ENCODE peak calls at places on chromosomes 16 and 17, in five cellular contexts. D is left ventricle myocardium inferior, A is mucosa of descending colon, Q is cardiac fibroblast, Y is fibroblast of lung. R is an unnamed sample.

GRCh38 chr17:13967416-13967815 is 101.9 kb upstream of the COX10 start:
- DNase-seq in D (no peak), Q (no peak), A (no peak), Y (no peak), R (no peak)

GRCh38 chr16:82041542-82041941 is 6.5 kb downstream of the HSD17B2 start:
- DNase-seq in D (no peak), Y (no peak), A (no peak), Q (no peak), R (no peak)

GRCh38 chr16:75789237-75789636 is 62.9 kb upstream of the CPHXL start:
- DNase-seq in Y (peak), D (no peak), Q (peak), A (peak), R (peak)

GRCh38 chr17:21286771-21287702 is 2.5 kb downstream of the MAP2K3 start:
- DNase-seq in Y (no peak), D (no peak), A (peak), Q (no peak), R (no peak)

GRCh38 chr16:2739555-2740435 is 12.6 kb upstream of the SRRM2 start:
- DNase-seq in Q (no peak), D (no peak), A (no peak), Y (no peak), R (no peak)

GRCh38 chr17:333626-334396 is 18.8 kb downstream of the RPH3AL start:
- DNase-seq in Y (peak), D (peak), A (peak), Q (peak), R (no peak)

GRCh38 chr17:7046127-7046724 is 2.3 kb upstream of the SLC16A11 start:
- DNase-seq in Y (no peak), Q (no peak), A (peak), D (no peak), R (no peak)

GRCh38 chr17:73833779-73834613 is 189.8 kb upstream of the SDK2 start:
- DNase-seq in Q (no peak), D (no peak), Y (peak), A (no peak), R (no peak)

GRCh38 chr16:49928176-49928892 is 72.4 kb upstream of the ZNF423 start:
- DNase-seq in Q (no peak), D (no peak), Y (peak), A (no peak), R (no peak)

GRCh38 chr16:2323701-2324100 is 16.8 kb downstream of the ABCA3 start:
- DNase-seq in A (no peak), D (no peak), Y (no peak), Q (no peak), R (no peak)

GRCh38 chr17:72603346-72604242 is 482.8 kb downstream of the SOX9 start:
- DNase-seq in A (no peak), Y (peak), Q (peak), D (no peak), R (no peak)

GRCh38 chr17:83179378-83179777 is 100.0 kb downstream of the METRNL start:
- DNase-seq in A (no peak), Y (no peak), Q (no peak), D (no peak), R (no peak)

GRCh38 chr17:31690118-31690517 is 168.9 kb downstream of the COPRS start:
- DNase-seq in D (no peak), Y (peak), Q (no peak), A (no peak), R (no peak)

GRCh38 chr17:7889166-7889584 is 586 bp downstream of the CHD3 start:
- DNase-seq in D (peak), Q (peak), Y (peak), A (peak), R (peak)

GRCh38 chr17:81503619-81504018 is 9.0 kb downstream of the ACTG1 start:
- DNase-seq in Q (no peak), A (no peak), D (no peak), Y (no peak), R (no peak)

GRCh38 chr17:57852041-57852954 is 2.5 kb upstream of the MRPS23 start:
- DNase-seq in D (no peak), A (no peak), Q (no peak), Y (no peak), R (no peak)

GRCh38 chr17:81329279-81329926 is 34.3 kb upstream of the SLC38A10 start:
- DNase-seq in Y (peak), D (peak), Q (peak), A (peak), R (peak)

GRCh38 chr17:69762359-69762758 is 312.7 kb upstream of the KCNJ16 start:
- DNase-seq in Y (peak), Q (no peak), A (no peak), D (no peak), R (no peak)

GRCh38 chr17:30415491-30415890 is 36.8 kb downstream of the CPD start:
- DNase-seq in D (no peak), A (no peak), Q (no peak), Y (peak), R (no peak)

GRCh38 chr17:62189377-62189776 is 124.3 kb upstream of the MED13 start:
- DNase-seq in Q (no peak), Y (no peak), A (no peak), D (no peak), R (no peak)

GRCh38 chr16:21566891-21567414 is 32.4 kb upstream of the METTL9 start:
- DNase-seq in Q (no peak), A (no peak), Y (no peak), D (no peak), R (no peak)

GRCh38 chr17:44872131-44872768 is 24.6 kb downstream of the HIGD1B start:
- DNase-seq in A (no peak), Q (peak), D (peak), Y (no peak), R (no peak)

GRCh38 chr17:70869402-70870085 is 700.2 kb downstream of the KCNJ2 start:
- DNase-seq in Y (no peak), A (no peak), Q (no peak), D (no peak), R (no peak)

GRCh38 chr17:73598131-73598680 is 46.0 kb downstream of the SDK2 start:
- DNase-seq in A (no peak), D (no peak), Y (no peak), Q (no peak), R (no peak)

GRCh38 chr16:58511933-58512815 is 3.1 kb upstream of the SETD6 start:
- DNase-seq in D (peak), Y (peak), A (peak), Q (peak), R (no peak)

GRCh38 chr17:68198931-68199836 is 48.7 kb upstream of the AMZ2 start:
- DNase-seq in Q (no peak), A (no peak), D (no peak), Y (no peak), R (no peak)

DNA sequence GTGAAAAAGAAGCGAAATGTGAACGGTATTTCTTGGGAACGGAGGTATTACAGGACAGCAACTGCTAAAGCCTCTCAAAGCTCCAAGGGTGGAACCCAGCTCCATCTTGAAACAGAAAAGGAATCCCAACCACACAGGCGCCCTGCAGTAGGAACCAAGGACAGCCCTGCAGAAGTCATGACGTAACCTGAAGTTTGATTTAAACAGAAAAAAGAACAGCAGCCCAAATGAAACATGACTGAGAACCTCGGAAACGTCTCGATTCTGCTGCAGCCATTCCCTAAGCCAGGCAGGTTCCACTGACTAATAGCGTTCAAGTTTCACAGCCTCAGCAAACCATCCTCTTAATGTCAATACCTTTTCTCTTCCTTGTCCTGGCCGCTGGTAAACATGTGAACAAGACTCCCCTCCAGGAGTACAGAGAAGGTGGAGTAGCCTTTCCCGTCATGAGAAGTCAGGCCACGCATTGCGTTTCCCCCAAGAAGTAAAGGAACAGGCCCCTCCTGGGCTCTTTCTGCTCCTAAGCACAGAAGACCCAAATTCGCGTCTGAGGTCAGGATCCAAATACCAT is 20.1 kb downstream of the SIAH1 start:
- DNase-seq in D (no peak), Q (no peak), A (peak), Y (no peak), R (no peak)
- H3K4me3 ChIP-seq in D (peak), Q (peak), A (no peak), Y (peak), R (peak)

GRCh38 chr17:27654654-27655524 is 23.9 kb downstream of the LGALS9 start:
- DNase-seq in Y (peak), Q (peak), D (peak), A (peak), R (peak)
- TF ChIP-seq CTCF in Y (peak), Q (peak), D (peak), A (peak), R (peak)

DNA sequence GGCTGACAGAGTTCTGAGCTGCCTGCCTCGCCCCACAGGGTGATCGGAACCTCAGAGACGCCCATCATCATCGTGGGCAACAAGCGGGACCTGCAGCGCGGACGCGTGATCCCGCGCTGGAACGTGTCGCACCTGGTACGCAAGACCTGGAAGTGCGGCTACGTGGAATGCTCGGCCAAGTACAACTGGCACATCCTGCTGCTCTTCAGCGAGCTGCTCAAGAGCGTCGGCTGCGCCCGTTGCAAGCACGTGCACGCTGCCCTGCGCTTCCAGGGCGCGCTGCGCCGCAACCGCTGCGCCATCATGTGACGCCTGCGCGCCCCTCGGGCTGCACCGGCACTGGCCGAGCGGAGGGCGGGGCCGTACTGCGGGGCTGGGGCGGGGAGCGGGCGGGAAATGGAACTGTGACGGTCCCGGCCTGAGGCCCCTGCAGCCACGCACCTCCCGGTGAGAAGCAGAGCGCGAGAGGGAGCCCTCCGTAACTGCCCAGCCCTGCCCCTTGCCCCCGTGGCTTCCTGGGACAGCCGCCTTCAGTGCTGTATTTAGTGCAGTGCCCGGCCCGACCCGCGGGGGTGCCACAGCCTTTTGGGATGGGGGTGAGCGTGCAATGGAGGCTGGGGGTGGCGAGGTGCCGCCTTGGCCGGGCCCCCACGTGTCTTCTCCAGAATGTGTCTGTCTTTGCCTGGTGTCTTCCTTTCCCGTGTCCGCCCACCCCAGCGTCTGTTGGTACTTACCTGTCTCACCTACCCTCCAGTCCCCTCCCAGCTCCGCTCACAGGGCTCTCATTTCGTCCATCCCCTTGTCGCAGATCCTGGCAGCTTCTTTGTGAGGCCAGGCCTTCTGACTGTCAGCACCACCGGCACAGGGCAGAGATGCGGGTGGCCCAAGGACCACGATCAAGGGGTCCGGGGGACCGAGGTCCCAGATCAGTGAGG is 9.8 kb downstream of the RASL10B start:
- DNase-seq in Q (no peak), A (no peak), D (no peak), Y (no peak), R (no peak)
- H3K4me3 ChIP-seq in Q (no peak), A (no peak), D (peak), Y (no peak), R (no peak)

GRCh38 chr16:87653234-87653633 is 50.9 kb downstream of the JPH3 start:
- DNase-seq in A (no peak), Y (peak), Q (no peak), D (no peak), R (no peak)
- TF ChIP-seq CTCF in A (no peak), Y (peak), Q (peak), D (peak), R (peak)

GRCh38 chr17:64149196-64149595 is 19.3 kb upstream of the ERN1 start:
- DNase-seq in Y (no peak), Q (no peak), A (no peak), D (no peak), R (no peak)

GRCh38 chr17:64146418-64147109 is 16.6 kb upstream of the ERN1 start:
- DNase-seq in D (peak), Q (peak), Y (peak), A (peak), R (no peak)

GRCh38 chr17:64148699-64149098 is 18.8 kb upstream of the ERN1 start:
- DNase-seq in Y (no peak), D (no peak), A (no peak), Q (no peak), R (no peak)

GRCh38 chr17:64147110-64148016 is 17.4 kb upstream of the ERN1 start:
- DNase-seq in Q (peak), A (no peak), Y (peak), D (no peak), R (no peak)

DNA sequence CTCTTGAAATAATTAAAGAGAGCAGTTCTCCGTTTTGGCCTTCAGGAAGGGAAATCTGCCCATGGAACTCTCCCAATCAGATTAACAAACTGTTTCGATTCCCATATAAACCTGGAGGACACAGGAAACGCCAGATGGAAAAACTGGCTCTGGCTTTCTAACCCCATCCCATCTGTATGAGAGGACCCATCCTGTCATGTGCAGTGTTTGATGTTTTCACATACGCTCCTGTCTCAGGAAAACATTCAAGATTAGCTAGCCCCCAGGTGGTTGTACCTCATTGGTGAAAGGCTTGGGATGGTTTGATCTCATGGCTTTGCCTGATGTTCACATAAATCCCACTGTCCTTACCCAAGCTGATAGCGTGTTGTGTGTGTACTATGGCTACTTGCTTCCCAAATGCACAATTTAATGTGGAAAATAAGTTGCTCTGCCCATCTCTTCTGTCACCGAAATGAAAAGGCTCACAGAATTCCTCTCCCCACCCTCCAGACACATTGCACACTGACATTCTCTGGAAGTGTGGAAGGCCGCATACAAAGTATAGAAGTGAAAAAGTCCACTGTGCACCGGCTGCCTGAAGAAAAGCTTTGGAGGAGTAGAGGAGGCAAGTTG is 18.2 kb upstream of the ERN1 start:
- DNase-seq in Q (peak), Y (peak), D (no peak), A (no peak), R (no peak)
- H3K4me3 ChIP-seq in Q (no peak), Y (no peak), D (peak), A (no peak), R (no peak)

GRCh38 chr16:1089822-1090619 is 6.0 kb downstream of the C1QTNF8 start:
- DNase-seq in Y (no peak), D (peak), A (peak), Q (no peak), R (no peak)
- TF ChIP-seq CTCF in Y (no peak), D (peak), A (peak), Q (no peak), R (no peak)

GRCh38 chr17:3884188-3884587 is 8.7 kb downstream of the CAMKK1 start:
- DNase-seq in D (no peak), Y (no peak), A (no peak), Q (no peak), R (no peak)
- H3K4me3 ChIP-seq in D (no peak), Y (no peak), A (no peak), Q (no peak), R (no peak)

DNA sequence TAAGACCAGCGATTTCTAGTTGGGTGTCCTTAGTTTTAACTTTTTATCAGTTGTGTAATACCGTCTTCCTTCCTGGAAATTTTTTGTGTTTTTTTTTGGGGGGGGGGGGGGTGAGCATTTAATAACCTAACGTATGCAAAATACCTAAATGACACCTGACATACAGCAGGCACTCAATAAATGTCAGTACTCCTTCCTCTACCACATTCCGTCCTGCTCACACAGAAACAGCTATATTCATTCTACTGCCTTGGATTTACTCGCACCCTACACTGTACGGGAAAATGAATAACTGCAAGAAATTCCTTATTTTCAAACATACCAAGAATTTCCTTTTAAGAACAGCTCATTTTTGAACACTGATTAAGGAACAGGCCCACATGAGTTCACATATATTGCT is 5.3 kb downstream of the XYLT1 start:
- DNase-seq in A (no peak), Q (no peak), D (no peak), Y (no peak), R (no peak)
- TF ChIP-seq CTCF in A (no peak), Q (no peak), D (no peak), Y (no peak), R (no peak)

GRCh38 chr17:52159159-52159809 is 770 bp upstream of the CA10 start:
- DNase-seq in D (no peak), A (no peak), Y (no peak), Q (no peak), R (no peak)

GRCh38 chr17:52158450-52159042 is at the start of gene CA10:
- DNase-seq in A (no peak), Y (no peak), Q (no peak), D (no peak), R (no peak)

GRCh38 chr17:52157603-52158449 is 688 bp downstream of the CA10 start:
- DNase-seq in D (no peak), Y (no peak), Q (no peak), A (no peak), R (no peak)

GRCh38 chr17:52157161-52157560 is 1.4 kb downstream of the CA10 start:
- DNase-seq in Q (no peak), Y (no peak), D (no peak), A (no peak), R (no peak)

DNA sequence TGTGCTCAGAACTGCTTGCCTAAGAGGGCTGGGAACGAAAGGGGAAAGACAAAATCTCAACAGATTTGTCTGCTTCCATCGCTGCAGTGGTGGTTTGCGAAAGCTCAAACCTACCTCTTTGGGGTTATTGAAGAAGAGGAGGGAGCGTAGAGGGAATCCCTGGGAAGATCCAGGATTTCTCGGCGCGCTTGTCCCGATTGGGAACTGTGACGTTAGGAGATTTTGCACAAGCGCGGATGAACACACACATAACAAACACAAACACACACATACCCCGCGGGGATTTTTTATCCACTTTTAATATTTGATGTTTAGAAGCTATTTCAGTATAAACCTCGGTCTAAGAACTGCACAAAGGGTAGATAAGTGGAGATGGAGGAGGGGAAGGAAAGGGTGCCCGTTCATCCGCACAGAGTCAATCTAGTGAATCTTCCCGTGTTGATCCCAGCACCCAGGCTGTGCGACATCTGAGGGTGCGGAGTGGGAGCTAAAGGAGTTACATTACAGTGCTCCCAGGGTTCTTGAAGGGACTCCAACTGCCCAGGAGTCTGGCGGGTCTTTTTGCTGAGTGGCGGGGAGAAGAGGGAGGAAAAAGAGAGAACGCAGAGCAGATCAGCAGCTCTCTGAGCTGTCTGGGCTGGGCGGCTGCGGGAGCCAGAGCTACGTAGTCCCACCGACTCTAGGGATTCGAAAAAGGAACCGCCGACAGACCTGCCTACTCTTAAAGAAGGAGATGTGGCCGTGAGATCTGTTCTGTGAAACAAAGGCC is 1.5 kb upstream of the CA10 start:
- DNase-seq in Q (no peak), D (no peak), Y (no peak), A (no peak), R (no peak)
- H3K4me3 ChIP-seq in Q (no peak), D (no peak), Y (no peak), A (no peak), R (no peak)